ENCODE peak calls at places on chromosomes 3 and 15, in four cellular contexts. P is HTR-8/SVneo; E is WTC11; J is stimulated activated effector memory CD8-positive, alpha-beta T cell treated with anti-CD3 and anti-CD28 coated beads, Interleukin-12 subunit alpha, Interleukin-12 subunit beta, amount 100 ng/mL, for 72 hours. H is an unnamed sample.

GRCh38 chr3:39505866-39506738 is 38.6 kb downstream of the MOBP start:
- DNase-seq in P (no peak), J (no peak), E (no peak), H (no peak)

GRCh38 chr3:177905895-177906511 is 630.2 kb upstream of the KCNMB2 start:
- DNase-seq in P (peak), J (no peak), E (no peak), H (no peak)

GRCh38 chr3:24645047-24645446 is 150.4 kb upstream of the THRB start:
- DNase-seq in E (no peak), P (no peak), J (no peak), H (no peak)

GRCh38 chr15:69715205-69715604 is 262.6 kb downstream of the RPLP1 start:
- DNase-seq in P (no peak), E (no peak), J (no peak), H (no peak)

GRCh38 chr3:11001020-11001657 is 8.6 kb downstream of the SLC6A1 start:
- DNase-seq in E (no peak), P (no peak), J (no peak), H (no peak)

GRCh38 chr3:61730577-61731231 is 169.3 kb downstream of the PTPRG start:
- DNase-seq in E (no peak), J (no peak), P (no peak), H (no peak)

GRCh38 chr15:81813215-81813614 is 232.6 kb downstream of the MEX3B start:
- DNase-seq in E (peak), P (peak), J (no peak), H (no peak)

GRCh38 chr3:77348244-77348855 is 308.5 kb downstream of the ROBO2 start:
- DNase-seq in J (no peak), P (no peak), E (peak), H (no peak)

GRCh38 chr3:126582286-126582685 is 23.6 kb upstream of the C3orf22 start:
- DNase-seq in P (no peak), E (no peak), J (no peak), H (no peak)

GRCh38 chr3:54951405-54951804 is 23.5 kb upstream of the LRTM1 start:
- DNase-seq in P (peak), J (no peak), E (peak), H (peak)

GRCh38 chr3:146259880-146260589 is 9.1 kb upstream of the PLSCR4 start:
- DNase-seq in J (no peak), E (no peak), P (no peak), H (no peak)

GRCh38 chr15:96046620-96047240 is 283.8 kb upstream of the NR2F2 start:
- DNase-seq in P (no peak), E (no peak), J (no peak), H (no peak)

GRCh38 chr15:25508369-25509002 is 69.7 kb upstream of the UBE3A start:
- DNase-seq in E (no peak), J (no peak), P (no peak), H (no peak)